ENCODE peak calls at places on chromosome 5, in six cellular contexts. N is Right ventricle myocardium inferior, X is astrocyte of the spinal cord, Z is esophagus squamous epithelium, O is dermis blood vessel endothelial cell, I is A549. C is an unnamed sample.

GRCh38 chr5:52844885-52845284 is 57.2 kb downstream of the ITGA1 start:
- DNase-seq in N (no peak), I (no peak), O (peak), Z (no peak), X (peak), C (no peak)

GRCh38 chr5:93868851-93869250 is 127.5 kb upstream of the POU5F2 start:
- DNase-seq in I (no peak), N (no peak), O (no peak), Z (no peak), X (no peak), C (no peak)

GRCh38 chr5:129716235-129717030 is 31.5 kb upstream of the MINAR2 start:
- DNase-seq in Z (no peak), N (no peak), I (no peak), O (no peak), X (no peak), C (no peak)

GRCh38 chr5:90809695-90810094 is 251.1 kb downstream of the ADGRV1 start:
- DNase-seq in O (peak), N (no peak), I (no peak), Z (no peak), X (no peak), C (no peak)

GRCh38 chr5:32587067-32587551 is 1.8 kb downstream of the SUB1 start:
- DNase-seq in N (no peak), Z (no peak), O (no peak), X (no peak), I (no peak), C (no peak)

GRCh38 chr5:51567636-51568035 is 184.4 kb downstream of the ISL1 start:
- DNase-seq in N (no peak), Z (no peak), I (no peak), X (no peak), O (no peak), C (no peak)

GRCh38 chr5:92527311-92528078 is 1053.5 kb downstream of the NR2F1-AS1 start:
- DNase-seq in X (peak), N (no peak), I (no peak), Z (no peak), O (no peak), C (no peak)

GRCh38 chr5:73174100-73174815 is 1.3 kb downstream of the TMEM174 start:
- DNase-seq in X (no peak), O (no peak), N (no peak), I (no peak), Z (no peak), C (no peak)

GRCh38 chr5:134100283-134101011 is 14.0 kb upstream of the TCF7 start:
- DNase-seq in I (peak), N (no peak), O (peak), Z (no peak), X (peak), C (no peak)

GRCh38 chr5:29143266-29143665 is 2050.2 kb upstream of the CDH6 start:
- DNase-seq in O (no peak), Z (no peak), I (no peak), N (no peak), X (no peak), C (no peak)

GRCh38 chr5:176697267-176697928 is 50.1 kb downstream of the TSPAN17 start:
- DNase-seq in I (no peak), X (no peak), Z (no peak), O (no peak), N (no peak), C (no peak)

GRCh38 chr5:74622122-74622521 is 18.4 kb downstream of the ENC1 start:
- DNase-seq in Z (no peak), O (no peak), I (no peak), N (no peak), X (no peak), C (no peak)

GRCh38 chr5:61329729-61330128 is 2.3 kb upstream of the ZSWIM6 start:
- DNase-seq in Z (no peak), I (no peak), O (peak), X (no peak), N (no peak), C (no peak)

GRCh38 chr5:20023686-20024085 is 35.7 kb upstream of the CDH18 start:
- DNase-seq in I (no peak), X (no peak), Z (no peak), O (no peak), N (no peak), C (no peak)

GRCh38 chr5:75089137-75089536 is 36.8 kb upstream of the GCNT4 start:
- DNase-seq in Z (no peak), I (no peak), N (no peak), X (no peak), O (no peak), C (no peak)

GRCh38 chr5:144060598-144060997 is 109.9 kb downstream of the YIPF5 start:
- DNase-seq in Z (no peak), N (no peak), X (peak), I (no peak), O (no peak), C (no peak)

GRCh38 chr5:172830876-172831662 is 3.0 kb upstream of the ERGIC1 start:
- DNase-seq in O (peak), X (peak), N (no peak), Z (no peak), I (no peak), C (no peak)

GRCh38 chr5:147017191-147017590 is 138.6 kb upstream of the PPP2R2B start:
- DNase-seq in X (no peak), Z (no peak), I (no peak), N (no peak), O (no peak), C (no peak)

GRCh38 chr5:83542839-83543238 is 71.3 kb downstream of the VCAN start:
- DNase-seq in O (no peak), Z (no peak), X (no peak), N (no peak), I (no peak), C (no peak)

GRCh38 chr5:96893342-96893741 is 17.0 kb downstream of the ERAP2 start:
- DNase-seq in I (no peak), N (no peak), Z (no peak), O (peak), X (peak), C (no peak)